ENCODE peak calls at places on chromosomes 16 and 17, in eight cellular contexts. K is progenitor cell of endocrine pancreas, M is RPMI7951, G is nucleus accumbens, S is sigmoid colon, X is NCI-H1105, J is activated T-cell treated with anti-CD3 and anti-CD28 coated beads for 1 hour, L is left colon. P is an unnamed sample.

GRCh38 chr17:7833795-7834553 is at the start of gene KDM6B:
- DNase-seq in K (peak), G (peak), J (peak), L (peak), M (peak), S (peak), X (peak), P (no peak)

GRCh38 chr16:24846548-24847357 is 990 bp downstream of the SLC5A11 start:
- DNase-seq in K (no peak), X (no peak), L (no peak), S (peak), J (no peak), G (no peak), M (no peak), P (no peak)

GRCh38 chr17:3575506-3575905 is 17.9 kb upstream of the TRPV3 start:
- DNase-seq in K (no peak), J (no peak), M (peak), L (no peak), S (no peak), X (no peak), G (no peak), P (no peak)

GRCh38 chr17:49359990-49360795 is 1.9 kb downstream of the ZNF652 start:
- DNase-seq in M (no peak), K (no peak), G (no peak), L (no peak), X (no peak), J (no peak), S (no peak), P (no peak)

GRCh38 chr16:83851473-83851872 is 43.7 kb downstream of the HSBP1 start:
- DNase-seq in S (no peak), X (no peak), L (no peak), M (no peak), G (no peak), K (no peak), J (no peak), P (no peak)

GRCh38 chr17:10114931-10115535 is 83.4 kb downstream of the GAS7 start:
- DNase-seq in M (peak), G (peak), K (no peak), S (peak), L (peak), J (peak), X (no peak), P (peak)

GRCh38 chr16:74673876-74674275 is 7.2 kb upstream of the RFWD3 start:
- DNase-seq in K (no peak), S (no peak), L (no peak), J (no peak), G (no peak), X (no peak), M (no peak), P (no peak)

GRCh38 chr17:60139438-60140285 is 10.1 kb upstream of the CA4 start:
- DNase-seq in K (peak), G (no peak), X (no peak), L (peak), S (peak), M (peak), J (peak), P (no peak)